ENCODE peak calls at places on chromosomes 16 and 17, in ten cellular contexts. One of them, this sample, is unnamed.

GRCh38 chr17:1179635-1180433 is at the start of gene ABR:
- DNase-seq in adrenal gland: no peak
- DNase-seq in transverse colon: peak; percentile 46
- DNase-seq in endothelial cell of umbilical vein: peak; percentile 40
- DNase-seq in HCT116: no peak
- DNase-seq in prostate gland: peak; percentile 50
- DNase-seq in IMR-90: peak; percentile 26
- DNase-seq in body of pancreas: peak; percentile 37
- DNase-seq in heart left ventricle: peak; percentile 66
- DNase-seq in tibial nerve: no peak
- DNase-seq in this sample: peak; percentile 90

GRCh38 chr17:13030459-13031305 is 12.9 kb upstream of the ELAC2 start:
- DNase-seq in IMR-90: peak; percentile 50
- DNase-seq in endothelial cell of umbilical vein: peak; percentile 51
- DNase-seq in prostate gland: no peak
- DNase-seq in tibial nerve: no peak
- DNase-seq in heart left ventricle: no peak
- DNase-seq in body of pancreas: peak; percentile 44
- DNase-seq in HCT116: no peak
- DNase-seq in transverse colon: peak; percentile 15
- DNase-seq in adrenal gland: peak; percentile 59
- DNase-seq in this sample: no peak

GRCh38 chr17:6572997-6573396 is 16.6 kb upstream of the PITPNM3 start:
- DNase-seq in body of pancreas: no peak
- DNase-seq in transverse colon: no peak
- DNase-seq in heart left ventricle: no peak
- DNase-seq in tibial nerve: no peak
- DNase-seq in endothelial cell of umbilical vein: no peak
- DNase-seq in HCT116: no peak
- DNase-seq in adrenal gland: no peak
- DNase-seq in IMR-90: no peak
- DNase-seq in prostate gland: no peak
- DNase-seq in this sample: no peak

GRCh38 chr16:16828913-16829398 is 450.0 kb downstream of the NPIPA7 start:
- DNase-seq in adrenal gland: no peak
- DNase-seq in transverse colon: no peak
- DNase-seq in endothelial cell of umbilical vein: no peak
- DNase-seq in HCT116: no peak
- DNase-seq in prostate gland: no peak
- DNase-seq in tibial nerve: no peak
- DNase-seq in IMR-90: no peak
- DNase-seq in heart left ventricle: no peak
- DNase-seq in body of pancreas: no peak
- DNase-seq in this sample: no peak

GRCh38 chr16:3112058-3112880 is at the start of gene ZNF205:
- DNase-seq in adrenal gland: peak; percentile 86
- DNase-seq in HCT116: no peak
- DNase-seq in IMR-90: peak; percentile 70
- DNase-seq in transverse colon: peak; percentile 85
- DNase-seq in body of pancreas: peak; percentile 83
- DNase-seq in heart left ventricle: peak; percentile 85
- DNase-seq in tibial nerve: peak; percentile 49
- DNase-seq in prostate gland: peak; percentile 64
- DNase-seq in endothelial cell of umbilical vein: peak; percentile 61
- DNase-seq in this sample: peak; percentile 81

GRCh38 chr17:9842057-9842758 is 16.5 kb downstream of the GLP2R start:
- DNase-seq in adrenal gland: peak; percentile 58
- DNase-seq in HCT116: no peak
- DNase-seq in body of pancreas: no peak
- DNase-seq in endothelial cell of umbilical vein: no peak
- DNase-seq in heart left ventricle: peak; percentile 44
- DNase-seq in prostate gland: peak; percentile 51
- DNase-seq in IMR-90: peak; percentile 77
- DNase-seq in tibial nerve: peak; percentile 25
- DNase-seq in transverse colon: peak; percentile 52
- DNase-seq in this sample: no peak

GRCh38 chr17:64115871-64116534 is 13.9 kb downstream of the ERN1 start:
- DNase-seq in transverse colon: no peak
- DNase-seq in IMR-90: peak; percentile 94
- DNase-seq in heart left ventricle: no peak
- DNase-seq in tibial nerve: no peak
- DNase-seq in endothelial cell of umbilical vein: no peak
- DNase-seq in prostate gland: no peak
- DNase-seq in adrenal gland: no peak
- DNase-seq in body of pancreas: peak; percentile 69
- DNase-seq in HCT116: no peak
- DNase-seq in this sample: no peak

GRCh38 chr17:17809527-17810373 is 27.0 kb downstream of the SREBF1 start:
- DNase-seq in tibial nerve: peak; percentile 46
- DNase-seq in prostate gland: peak; percentile 55
- DNase-seq in HCT116: no peak
- DNase-seq in endothelial cell of umbilical vein: no peak
- DNase-seq in body of pancreas: no peak
- DNase-seq in IMR-90: no peak
- DNase-seq in adrenal gland: no peak
- DNase-seq in transverse colon: no peak
- DNase-seq in heart left ventricle: peak; percentile 52
- DNase-seq in this sample: no peak

GRCh38 chr16:1105888-1106620 is 10.0 kb upstream of the C1QTNF8 start:
- DNase-seq in HCT116: no peak
- DNase-seq in adrenal gland: peak; percentile 87
- DNase-seq in heart left ventricle: peak; percentile 60
- DNase-seq in IMR-90: peak; percentile 33
- DNase-seq in prostate gland: peak; percentile 73
- DNase-seq in transverse colon: peak; percentile 59
- DNase-seq in body of pancreas: peak; percentile 78
- DNase-seq in endothelial cell of umbilical vein: peak; percentile 57
- DNase-seq in tibial nerve: no peak
- DNase-seq in this sample: peak; percentile 82

GRCh38 chr16:48817032-48817431 is 207.1 kb upstream of the N4BP1 start:
- DNase-seq in body of pancreas: no peak
- DNase-seq in prostate gland: no peak
- DNase-seq in transverse colon: no peak
- DNase-seq in HCT116: no peak
- DNase-seq in heart left ventricle: no peak
- DNase-seq in tibial nerve: no peak
- DNase-seq in endothelial cell of umbilical vein: no peak
- DNase-seq in IMR-90: no peak
- DNase-seq in adrenal gland: no peak
- DNase-seq in this sample: no peak

GRCh38 chr17:8133398-8133797 is 9.5 kb upstream of the HES7 start:
- DNase-seq in tibial nerve: no peak
- DNase-seq in heart left ventricle: no peak
- DNase-seq in prostate gland: no peak
- DNase-seq in adrenal gland: no peak
- DNase-seq in HCT116: no peak
- DNase-seq in body of pancreas: no peak
- DNase-seq in IMR-90: no peak
- DNase-seq in transverse colon: no peak
- DNase-seq in endothelial cell of umbilical vein: no peak
- DNase-seq in this sample: no peak

GRCh38 chr17:60067871-60068270 is 10.8 kb downstream of the HEATR6 start:
- DNase-seq in HCT116: no peak
- DNase-seq in tibial nerve: no peak
- DNase-seq in transverse colon: no peak
- DNase-seq in IMR-90: no peak
- DNase-seq in prostate gland: no peak
- DNase-seq in heart left ventricle: no peak
- DNase-seq in endothelial cell of umbilical vein: no peak
- DNase-seq in body of pancreas: no peak
- DNase-seq in adrenal gland: no peak
- DNase-seq in this sample: no peak

GRCh38 chr17:40612510-40613244 is 34.9 kb downstream of the SMARCE1 start:
- DNase-seq in prostate gland: no peak
- DNase-seq in HCT116: no peak
- DNase-seq in tibial nerve: no peak
- DNase-seq in IMR-90: no peak
- DNase-seq in body of pancreas: no peak
- DNase-seq in heart left ventricle: no peak
- DNase-seq in adrenal gland: no peak
- DNase-seq in endothelial cell of umbilical vein: no peak
- DNase-seq in transverse colon: no peak
- DNase-seq in this sample: no peak

GRCh38 chr16:21283521-21284289 is 5.6 kb upstream of the CRYM start:
- DNase-seq in endothelial cell of umbilical vein: peak; percentile 21
- DNase-seq in prostate gland: peak; percentile 58
- DNase-seq in body of pancreas: no peak
- DNase-seq in IMR-90: peak; percentile 25
- DNase-seq in tibial nerve: peak; percentile 16
- DNase-seq in adrenal gland: no peak
- DNase-seq in heart left ventricle: peak; percentile 45
- DNase-seq in transverse colon: peak; percentile 56
- DNase-seq in HCT116: no peak
- DNase-seq in this sample: peak; percentile 76

GRCh38 chr16:56198044-56198754 is 6.9 kb downstream of the GNAO1 start:
- DNase-seq in transverse colon: no peak
- DNase-seq in IMR-90: no peak
- DNase-seq in heart left ventricle: no peak
- DNase-seq in body of pancreas: no peak
- DNase-seq in adrenal gland: no peak
- DNase-seq in prostate gland: no peak
- DNase-seq in tibial nerve: no peak
- DNase-seq in HCT116: no peak
- DNase-seq in endothelial cell of umbilical vein: no peak
- DNase-seq in this sample: no peak

DNA sequence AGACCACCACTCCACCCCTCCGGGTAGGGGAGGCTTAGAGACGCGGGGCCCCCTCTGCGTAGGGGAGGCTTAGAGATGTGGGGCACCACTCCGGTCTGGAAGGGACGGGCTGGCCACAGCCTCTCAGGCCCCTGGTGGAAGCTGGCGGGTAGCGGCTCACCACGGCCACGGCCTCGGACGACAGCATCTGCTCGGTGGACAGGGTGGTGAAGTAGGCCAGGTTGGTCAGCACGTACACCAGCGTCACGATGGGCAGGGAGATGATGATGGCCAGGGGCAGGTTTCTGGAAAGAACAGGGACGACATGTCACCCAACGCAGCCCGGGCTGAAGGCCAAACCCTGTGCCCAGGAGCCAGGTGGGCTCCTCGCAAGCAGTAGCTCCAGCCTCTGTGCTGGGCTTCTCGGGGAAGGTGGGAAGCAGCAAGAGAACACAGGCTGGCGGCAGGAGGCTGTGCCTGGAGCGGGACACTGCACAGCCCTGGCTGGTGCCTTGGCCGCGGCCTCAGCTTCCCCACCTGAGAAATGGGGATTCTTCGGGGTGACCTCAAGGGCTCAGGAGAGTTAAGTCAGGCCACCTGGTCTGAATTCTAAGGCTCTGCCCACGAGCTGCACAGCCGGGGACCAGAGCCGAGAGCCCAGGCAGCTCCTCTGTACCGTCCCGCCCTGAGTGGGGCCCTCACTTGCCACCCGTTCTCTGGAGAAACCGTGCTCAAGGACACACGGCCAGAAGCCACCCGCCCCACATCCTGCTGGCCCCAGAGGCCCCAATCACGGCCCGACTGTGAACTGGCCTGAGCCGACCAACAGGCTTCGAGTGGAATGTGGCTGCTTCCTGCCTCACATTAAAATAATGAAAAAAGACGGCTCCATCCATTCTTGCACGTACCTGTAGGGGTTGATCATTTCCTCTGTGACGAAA is 29.5 kb downstream of the SLC7A5 start:
- DNase-seq in heart left ventricle: no peak
- DNase-seq in tibial nerve: no peak
- DNase-seq in adrenal gland: no peak
- DNase-seq in body of pancreas: no peak
- DNase-seq in prostate gland: no peak
- DNase-seq in endothelial cell of umbilical vein: peak; percentile 13
- DNase-seq in IMR-90: no peak
- DNase-seq in HCT116: no peak
- DNase-seq in transverse colon: no peak
- DNase-seq in this sample: no peak
- TF ChIP-seq POLR2A in heart left ventricle: no peak
- TF ChIP-seq POLR2A in tibial nerve: no peak
- TF ChIP-seq POLR2A in adrenal gland: no peak
- TF ChIP-seq POLR2A in body of pancreas: no peak
- TF ChIP-seq POLR2A in prostate gland: no peak
- TF ChIP-seq POLR2A in endothelial cell of umbilical vein: no peak
- TF ChIP-seq POLR2A in IMR-90: no peak
- TF ChIP-seq POLR2A in HCT116: no peak
- TF ChIP-seq POLR2A in transverse colon: no peak
- TF ChIP-seq POLR2A in this sample: no peak

DNA sequence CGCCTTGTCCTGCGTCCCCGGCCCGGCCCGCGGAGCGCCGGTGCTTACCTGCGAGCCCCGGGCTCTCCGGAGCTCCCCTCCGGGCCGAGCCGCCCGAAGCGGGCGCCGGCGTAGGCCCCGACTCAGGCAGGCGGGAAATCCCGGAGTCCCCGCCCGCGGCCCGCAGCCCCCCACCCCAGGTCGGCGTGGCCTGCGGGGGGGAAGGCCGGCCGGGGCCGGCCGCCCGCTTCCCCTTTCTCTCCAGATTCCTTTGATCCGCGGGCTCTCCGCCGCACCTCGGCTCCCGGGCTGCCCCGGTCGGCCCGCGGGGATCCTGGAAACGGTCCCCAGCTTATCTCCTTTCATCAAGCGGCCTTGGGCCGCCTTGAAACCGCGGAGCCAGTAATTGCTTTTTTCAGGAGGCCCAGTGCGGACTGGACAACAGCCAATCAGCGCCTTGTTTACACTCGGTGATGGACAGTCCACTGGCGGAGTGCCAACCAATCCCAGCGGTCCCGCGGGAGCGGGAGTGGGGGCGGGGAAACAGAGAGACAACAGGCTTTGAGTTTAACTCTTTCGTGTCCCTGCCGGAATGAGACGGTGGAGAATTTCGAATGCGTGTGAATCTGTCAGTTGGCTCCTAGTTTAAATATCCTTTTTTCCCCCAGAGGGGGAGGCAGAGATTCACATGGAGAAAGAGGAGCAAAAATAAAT is 1.4 kb upstream of the BAHCC1 start:
- DNase-seq in transverse colon: peak; percentile 100
- DNase-seq in IMR-90: peak; percentile 99
- DNase-seq in tibial nerve: peak; percentile 100
- DNase-seq in heart left ventricle: peak; percentile 100
- DNase-seq in body of pancreas: peak; percentile 100
- DNase-seq in prostate gland: peak; percentile 100
- DNase-seq in adrenal gland: peak; percentile 100
- DNase-seq in HCT116: peak; percentile 100
- DNase-seq in endothelial cell of umbilical vein: peak; percentile 99
- DNase-seq in this sample: peak; percentile 90
- TF ChIP-seq CTCF in transverse colon: no peak
- TF ChIP-seq CTCF in IMR-90: peak; percentile 22
- TF ChIP-seq CTCF in tibial nerve: no peak
- TF ChIP-seq CTCF in heart left ventricle: no peak
- TF ChIP-seq CTCF in body of pancreas: no peak
- TF ChIP-seq CTCF in prostate gland: no peak
- TF ChIP-seq CTCF in adrenal gland: no peak
- TF ChIP-seq CTCF in HCT116: no peak
- TF ChIP-seq CTCF in endothelial cell of umbilical vein: no peak
- TF ChIP-seq CTCF in this sample: no peak

GRCh38 chr17:19306160-19307111 is 56.1 kb downstream of the B9D1 start:
- DNase-seq in body of pancreas: no peak
- DNase-seq in prostate gland: no peak
- DNase-seq in endothelial cell of umbilical vein: no peak
- DNase-seq in heart left ventricle: no peak
- DNase-seq in IMR-90: no peak
- DNase-seq in transverse colon: peak; percentile 48
- DNase-seq in adrenal gland: no peak
- DNase-seq in tibial nerve: no peak
- DNase-seq in HCT116: no peak
- DNase-seq in this sample: peak; percentile 80
- TF ChIP-seq POLR2A in body of pancreas: no peak
- TF ChIP-seq POLR2A in prostate gland: no peak
- TF ChIP-seq POLR2A in endothelial cell of umbilical vein: no peak
- TF ChIP-seq POLR2A in heart left ventricle: no peak
- TF ChIP-seq POLR2A in IMR-90: no peak
- TF ChIP-seq POLR2A in transverse colon: no peak
- TF ChIP-seq POLR2A in adrenal gland: no peak
- TF ChIP-seq POLR2A in tibial nerve: no peak
- TF ChIP-seq POLR2A in HCT116: no peak
- TF ChIP-seq POLR2A in this sample: no peak

GRCh38 chr17:75115545-75115944 is 5.8 kb downstream of the ARMC7 start:
- DNase-seq in adrenal gland: no peak
- DNase-seq in heart left ventricle: no peak
- DNase-seq in tibial nerve: no peak
- DNase-seq in transverse colon: no peak
- DNase-seq in prostate gland: no peak
- DNase-seq in HCT116: no peak
- DNase-seq in endothelial cell of umbilical vein: no peak
- DNase-seq in body of pancreas: no peak
- DNase-seq in IMR-90: no peak
- DNase-seq in this sample: no peak
- TF ChIP-seq CTCF in adrenal gland: no peak
- TF ChIP-seq CTCF in heart left ventricle: no peak
- TF ChIP-seq CTCF in tibial nerve: no peak
- TF ChIP-seq CTCF in transverse colon: no peak
- TF ChIP-seq CTCF in prostate gland: no peak
- TF ChIP-seq CTCF in HCT116: no peak
- TF ChIP-seq CTCF in endothelial cell of umbilical vein: no peak
- TF ChIP-seq CTCF in body of pancreas: no peak
- TF ChIP-seq CTCF in IMR-90: no peak
- TF ChIP-seq CTCF in this sample: no peak